ENCODE peak calls at places on chromosomes 2 and 18, in eight cellular contexts. F is right cardiac atrium; M is H9; T is HL-60; B is coronary artery; U is tibial artery; I is testis; A is CD8-positive, alpha-beta memory T cell. L is an unnamed sample.

GRCh38 chr18:22346968-22347611 is 70.6 kb downstream of the CTAGE1 start:
- DNase-seq in U (peak; percentile 89), T (no peak), I (peak; percentile 88), M (peak; percentile 78), A (no peak), B (peak; percentile 93), F (peak; percentile 96), L (no peak)

GRCh38 chr2:201436141-201436540 is 15.1 kb downstream of the TRAK2 start:
- DNase-seq in M (no peak), I (no peak), A (no peak), T (no peak), F (no peak), B (no peak), U (no peak), L (no peak)

GRCh38 chr2:137969876-137970275 is 5.6 kb downstream of the HNMT start:
- DNase-seq in U (no peak), M (no peak), B (no peak), T (no peak), F (no peak), A (no peak), I (no peak), L (no peak)

GRCh38 chr18:51030537-51031258 is 685 bp downstream of the SMAD4 start:
- DNase-seq in T (peak; percentile 67), F (peak; percentile 90), A (peak; percentile 61), M (peak; percentile 50), B (peak; percentile 85), I (peak; percentile 66), U (peak; percentile 86), L (peak; percentile 52)

GRCh38 chr2:39837856-39838453 is 58.9 kb upstream of the THUMPD2 start:
- DNase-seq in T (peak; percentile 14), M (peak; percentile 65), U (no peak), A (no peak), B (no peak), I (peak; percentile 26), F (peak; percentile 50), L (no peak)

GRCh38 chr2:44753552-44754285 is 187.8 kb upstream of the SIX3 start:
- DNase-seq in M (no peak), B (no peak), A (no peak), I (no peak), U (no peak), T (peak; percentile 86), F (no peak), L (no peak)

GRCh38 chr2:233929352-233929843 is 12.2 kb downstream of the TRPM8 start:
- DNase-seq in A (no peak), B (no peak), T (no peak), F (no peak), U (no peak), M (peak; percentile 51), I (no peak), L (no peak)

GRCh38 chr2:188975497-188976102 is 1.4 kb downstream of the COL3A1 start:
- DNase-seq in A (no peak), I (peak; percentile 63), M (peak; percentile 31), B (no peak), T (no peak), F (no peak), U (peak; percentile 74), L (no peak)

GRCh38 chr18:598053-598665 is 1.4 kb downstream of the CLUL1 start:
- DNase-seq in M (no peak), F (no peak), B (no peak), T (no peak), U (no peak), I (no peak), A (no peak), L (no peak)

GRCh38 chr2:176685908-176686307 is 416.7 kb downstream of the MTX2 start:
- DNase-seq in U (no peak), F (no peak), M (no peak), T (no peak), B (no peak), A (no peak), I (no peak), L (no peak)

GRCh38 chr18:3498705-3499451 is 48.9 kb downstream of the TGIF1 start:
- DNase-seq in M (peak; percentile 63), I (peak; percentile 55), T (peak; percentile 23), B (no peak), F (peak; percentile 79), U (no peak), A (no peak), L (no peak)

GRCh38 chr2:108907822-108908716 is 81.0 kb downstream of the EDAR start:
- DNase-seq in F (no peak), I (peak; percentile 7), T (no peak), A (no peak), U (no peak), M (peak; percentile 25), B (peak; percentile 64), L (no peak)

GRCh38 chr18:35095983-35096676 is 54.9 kb downstream of the MAPRE2 start:
- DNase-seq in I (no peak), A (no peak), F (no peak), T (no peak), B (no peak), U (no peak), M (no peak), L (no peak)

GRCh38 chr2:173590278-173590811 is 235.7 kb downstream of the CDCA7 start:
- DNase-seq in F (peak; percentile 82), T (no peak), I (no peak), B (no peak), A (no peak), M (no peak), U (peak; percentile 70), L (no peak)

GRCh38 chr2:171531291-171531690 is 9.0 kb downstream of the CYBRD1 start:
- DNase-seq in A (no peak), B (no peak), I (peak; percentile 37), U (peak; percentile 80), F (peak; percentile 66), M (no peak), T (no peak), L (no peak)

GRCh38 chr2:45649457-45649854 is 2.0 kb upstream of the PRKCE start:
- DNase-seq in M (no peak), T (no peak), B (no peak), U (no peak), A (no peak), F (no peak), I (peak; percentile 31), L (no peak)

GRCh38 chr18:49371786-49372185 is 88.7 kb downstream of the DYM start:
- DNase-seq in U (no peak), A (no peak), M (no peak), F (no peak), B (no peak), I (no peak), T (no peak), L (no peak)

GRCh38 chr2:233764264-233764663 is 4.2 kb downstream of the UGT1A1 start:
- DNase-seq in U (no peak), T (no peak), B (no peak), A (no peak), M (no peak), I (no peak), F (no peak), L (no peak)

GRCh38 chr2:75494137-75494769 is 66.5 kb downstream of the EVA1A start:
- DNase-seq in B (no peak), M (no peak), T (no peak), F (no peak), U (no peak), I (no peak), A (no peak), L (no peak)
- H3K27ac ChIP-seq in B (no peak overlapping the region), M (no peak overlapping the region), T (no peak overlapping the region), F (no peak overlapping the region), U (no peak overlapping the region), I (no peak overlapping the region), A (no peak overlapping the region), L (no peak overlapping the region)

GRCh38 chr2:280655-281110 is 7.2 kb downstream of the ALKAL2 start:
- DNase-seq in I (no peak), A (no peak), M (no peak), U (no peak), F (no peak), B (no peak), T (no peak), L (no peak)
- H3K27ac ChIP-seq in I (peak overlapping the region; percentile 65), A (no peak overlapping the region), M (no peak overlapping the region), U (no peak overlapping the region), F (no peak overlapping the region), B (no peak overlapping the region), T (no peak overlapping the region), L (no peak overlapping the region)

DNA sequence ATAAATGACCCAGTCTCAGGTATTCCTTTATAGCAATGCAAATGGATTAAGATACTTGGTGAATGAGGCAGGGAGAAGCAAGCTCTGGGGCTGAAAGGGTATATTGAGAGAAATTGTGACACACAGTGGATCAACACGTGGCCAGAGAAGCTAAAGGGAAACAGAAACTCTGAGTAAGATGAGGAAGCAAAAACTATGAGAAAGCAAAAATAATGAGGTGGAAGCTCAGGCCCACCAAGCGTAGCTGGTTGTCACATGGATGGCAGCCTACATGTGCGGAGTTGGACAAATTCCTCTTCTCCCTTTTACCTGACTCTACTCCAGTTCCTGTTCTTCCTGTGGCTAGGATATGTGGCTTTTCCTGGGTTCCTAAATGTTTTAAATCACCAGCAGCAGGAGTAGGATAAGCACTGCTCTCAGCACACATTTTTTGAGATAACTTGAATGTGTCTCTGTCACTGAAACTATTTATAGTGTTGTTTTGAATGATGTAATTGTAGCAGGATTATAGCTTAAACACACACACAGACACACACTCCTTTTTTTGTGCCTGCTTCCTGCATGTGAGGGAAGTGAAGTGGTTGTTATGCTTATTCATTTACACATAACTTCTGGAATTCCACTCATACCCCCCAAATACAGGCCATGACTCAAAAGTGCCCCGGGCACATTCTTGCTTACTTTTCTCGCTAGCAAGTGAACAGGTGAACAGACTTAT is 30.1 kb upstream of the EPC2 start:
- DNase-seq in I (peak; percentile 16), F (no peak), B (no peak), U (no peak), T (peak; percentile 58), M (no peak), A (no peak), L (no peak)
- H3K27ac ChIP-seq in I (no peak overlapping the region), F (peak overlapping the region; percentile 83), B (peak overlapping the region; percentile 62), U (no peak overlapping the region), T (peak overlapping the region; percentile 63), M (peak overlapping the region; percentile 9), A (no peak overlapping the region), L (peak overlapping the region; percentile 58)

DNA sequence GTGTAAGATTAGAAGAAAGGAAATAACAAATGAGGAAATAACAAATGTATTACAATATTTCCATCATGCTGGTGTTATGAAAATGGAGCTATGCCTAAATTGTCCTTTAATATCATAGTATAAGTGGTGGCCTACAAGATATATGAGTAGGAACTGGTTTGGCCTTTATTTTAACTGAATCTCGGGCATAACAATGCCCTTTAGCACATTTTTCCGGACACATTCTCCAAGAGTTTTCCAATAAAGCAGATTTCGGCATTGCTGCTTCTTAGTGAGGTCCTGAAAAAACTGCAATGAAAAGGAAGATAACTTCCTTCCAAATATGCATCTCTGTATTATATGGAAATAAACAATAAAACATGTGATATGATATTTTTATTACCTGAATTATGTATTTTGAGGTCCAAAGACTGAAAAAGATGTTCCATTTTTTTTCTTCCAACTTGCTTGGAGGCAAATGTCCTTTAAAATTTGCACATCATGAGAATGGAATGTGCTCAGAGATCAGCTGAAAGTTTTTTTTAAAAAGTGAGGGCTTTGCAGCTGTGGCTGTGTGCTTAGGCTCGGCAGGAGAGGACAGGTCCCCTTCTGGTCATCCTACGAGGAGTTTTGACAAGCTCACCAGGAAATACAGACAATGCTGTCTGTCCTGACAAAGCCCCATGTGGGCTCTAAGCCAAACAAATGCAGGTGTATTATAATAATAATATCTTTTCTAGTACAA is 132.3 kb upstream of the RND3 start:
- DNase-seq in B (no peak), U (no peak), F (no peak), T (no peak), M (no peak), I (peak; percentile 28), A (no peak), L (no peak)
- H3K27ac ChIP-seq in B (peak overlapping the region; percentile 80), U (peak overlapping the region; percentile 74), F (no peak overlapping the region), T (no peak overlapping the region), M (no peak overlapping the region), I (peak overlapping the region; percentile 78), A (no peak overlapping the region), L (no peak overlapping the region)